ENCODE peak calls at places on chromosome 1, in ten cellular contexts. F is NCI-H2081; A is stimulated activated CD4-positive, alpha-beta T cell treated with anti-CD3 and anti-CD28 coated beads, Interleukin-12 subunit alpha, Interleukin-12 subunit beta, amount 100 ng/mL, for 4 hours; V is astrocyte; U is AG10803; R is GM04504; C is activated naive CD8-positive, alpha-beta T cell treated with anti-CD3 and anti-CD28 coated beads, Interleukin-2, amount 50 U/mL, for 24 hours; E is mesothelial cell of epicardium; W is DMS 273 treated with DMSO at 0.1 percent for 48 hours; H is fibroblast of the conjunctiva. Q is an unnamed sample.

GRCh38 chr1:214439352-214440119 is 111.9 kb downstream of the PTPN14 start:
- DNase-seq in V (peak; percentile 95), R (no peak), F (peak; percentile 84), A (no peak), W (peak; percentile 62), H (no peak), U (peak; percentile 78), C (peak; percentile 28), E (no peak), Q (no peak)

GRCh38 chr1:58981392-58981791 is 197.5 kb upstream of the JUN start:
- DNase-seq in R (no peak), U (no peak), W (no peak), C (no peak), E (no peak), V (no peak), F (no peak), A (no peak), H (no peak), Q (no peak)

GRCh38 chr1:161502641-161503393 is 2.4 kb upstream of the FCGR2A start:
- DNase-seq in F (no peak), W (no peak), A (no peak), C (no peak), R (no peak), U (peak; percentile 63), E (no peak), V (peak; percentile 17), H (no peak), Q (no peak)

GRCh38 chr1:62321438-62321837 is 2.2 kb upstream of the KANK4 start:
- DNase-seq in C (no peak), A (no peak), W (no peak), V (peak; percentile 84), E (no peak), U (peak; percentile 72), H (peak; percentile 10), F (no peak), R (peak; percentile 62), Q (no peak)

GRCh38 chr1:160544647-160545046 is 21.6 kb upstream of the SLAMF6 start:
- DNase-seq in R (no peak), W (no peak), A (no peak), C (no peak), H (no peak), F (no peak), E (no peak), V (no peak), U (peak; percentile 10), Q (no peak)

GRCh38 chr1:245154429-245155185 is at the start of gene KIF26B:
- DNase-seq in C (peak; percentile 37), H (no peak), F (peak; percentile 43), R (no peak), E (peak; percentile 69), W (peak; percentile 12), U (peak; percentile 64), V (peak; percentile 63), A (peak; percentile 29), Q (no peak)

GRCh38 chr1:19029191-19030085 is 73.0 kb upstream of the IFFO2 start:
- DNase-seq in W (no peak), U (no peak), A (no peak), C (no peak), E (no peak), R (no peak), H (no peak), F (no peak), V (no peak), Q (peak; percentile 35)

GRCh38 chr1:67371043-67371442 is 59.2 kb downstream of the SERBP1 start:
- DNase-seq in C (no peak), R (no peak), H (no peak), U (no peak), E (no peak), A (no peak), F (no peak), W (no peak), V (no peak), Q (no peak)

GRCh38 chr1:30881266-30882181 is 27.0 kb downstream of the SDC3 start:
- DNase-seq in C (peak; percentile 10), H (no peak), W (no peak), R (no peak), V (no peak), U (no peak), A (no peak), F (no peak), E (no peak), Q (no peak)

GRCh38 chr1:206049293-206049692 is 3.7 kb upstream of the RHEX start:
- DNase-seq in W (no peak), R (no peak), A (no peak), E (no peak), C (no peak), U (no peak), H (no peak), V (no peak), F (no peak), Q (no peak)

GRCh38 chr1:17875882-17876280 is 120.7 kb downstream of the ACTL8 start:
- DNase-seq in R (no peak), E (no peak), F (no peak), A (no peak), C (no peak), V (peak; percentile 74), U (peak; percentile 68), W (no peak), H (no peak), Q (no peak)

GRCh38 chr1:219088778-219089557 is 84.7 kb upstream of the LYPLAL1 start:
- DNase-seq in H (peak; percentile 95), U (peak; percentile 93), V (peak; percentile 95), F (no peak), C (no peak), W (no peak), R (peak; percentile 83), A (no peak), E (no peak), Q (no peak)

GRCh38 chr1:24374891-24375786 is 38.4 kb downstream of the STPG1 start:
- DNase-seq in U (no peak), C (no peak), R (no peak), V (peak; percentile 82), W (peak; percentile 8), H (no peak), F (peak; percentile 91), E (no peak), A (no peak), Q (no peak)

GRCh38 chr1:12525311-12526181 is 92.5 kb downstream of the DHRS3 start:
- DNase-seq in F (no peak), H (no peak), U (peak; percentile 45), E (no peak), V (no peak), R (no peak), W (no peak), A (no peak), C (no peak), Q (peak; percentile 89)

GRCh38 chr1:191993549-191993948 is 164.7 kb upstream of the RGS18 start:
- DNase-seq in F (peak; percentile 27), V (peak; percentile 1), R (no peak), C (no peak), A (no peak), H (no peak), W (no peak), E (no peak), U (no peak), Q (no peak)

GRCh38 chr1:119112791-119113190 is 27.7 kb downstream of the WARS2 start:
- DNase-seq in H (no peak), C (no peak), A (no peak), E (no peak), V (no peak), W (no peak), U (no peak), R (no peak), F (no peak), Q (no peak)

GRCh38 chr1:206005234-206005633 is 2.0 kb upstream of the RAB7B start:
- DNase-seq in A (no peak), E (no peak), R (no peak), V (no peak), U (no peak), C (no peak), F (no peak), H (no peak), W (no peak), Q (no peak)

GRCh38 chr1:11690669-11691301 is 725 bp upstream of the DRAXIN start:
- DNase-seq in E (no peak), W (no peak), U (no peak), H (no peak), R (no peak), C (no peak), V (no peak), F (peak; percentile 62), A (no peak), Q (peak; percentile 60)

GRCh38 chr1:21567241-21568005 is 58.2 kb downstream of the ALPL start:
- DNase-seq in H (no peak), U (peak; percentile 73), V (peak; percentile 98), C (no peak), E (no peak), W (no peak), R (no peak), A (no peak), F (no peak), Q (no peak)

GRCh38 chr1:154799188-154799587 is 70.9 kb downstream of the KCNN3 start:
- DNase-seq in V (no peak), H (no peak), E (no peak), F (no peak), W (no peak), C (no peak), U (no peak), A (no peak), R (no peak), Q (no peak)

Q was measured in upper lobe of left lung.